ENCODE peak calls at places on chromosome 18, in ten cellular contexts. X, C, A, J, D, S, Y, F, E and P are unnamed samples.

GRCh38 chr18:8835556-8835955 is 130.2 kb downstream of the MTCL1 start:
- DNase-seq in Y (no peak), A (peak), X (no peak), C (no peak), S (no peak), E (peak), F (no peak), D (no peak), J (no peak), P (no peak)

GRCh38 chr18:1304392-1304992 is 399.8 kb downstream of the ADCYAP1 start:
- DNase-seq in S (no peak), C (no peak), E (no peak), F (no peak), J (no peak), X (no peak), D (no peak), Y (no peak), A (no peak), P (no peak)

GRCh38 chr18:44840053-44840826 is 159.6 kb downstream of the SETBP1 start:
- DNase-seq in D (no peak), A (no peak), E (no peak), F (no peak), X (no peak), Y (peak), J (no peak), C (peak), S (no peak), P (peak)

GRCh38 chr18:58407263-58407648 is 221.6 kb downstream of the ALPK2 start:
- DNase-seq in E (no peak), J (no peak), D (no peak), S (no peak), F (no peak), A (no peak), X (no peak), Y (no peak), C (no peak), P (no peak)

GRCh38 chr18:54392621-54393023 is 34.9 kb downstream of the C18orf54 start:
- DNase-seq in J (no peak), D (peak), X (no peak), S (peak), Y (peak), F (no peak), C (no peak), E (peak), A (no peak), P (peak)

GRCh38 chr18:12410121-12410520 is 2.4 kb downstream of the PRELID3A start:
- DNase-seq in J (no peak), S (no peak), C (no peak), A (no peak), F (no peak), Y (no peak), X (no peak), E (no peak), D (no peak), P (no peak)

GRCh38 chr18:59446012-59446411 is 86.9 kb upstream of the LMAN1 start:
- DNase-seq in D (no peak), A (no peak), J (no peak), S (peak), C (no peak), Y (no peak), X (no peak), F (no peak), E (peak), P (no peak)

GRCh38 chr18:46338761-46339160 is 234.6 kb downstream of the HAUS1 start:
- DNase-seq in S (no peak), F (no peak), C (no peak), D (no peak), Y (no peak), X (no peak), A (no peak), J (no peak), E (no peak), P (no peak)

GRCh38 chr18:3305933-3306332 is 44.0 kb downstream of the MYL12B start:
- DNase-seq in D (no peak), E (peak), X (no peak), F (no peak), Y (no peak), A (no peak), S (no peak), C (no peak), J (no peak), P (no peak)